ENCODE peak calls at places on chromosomes 12 and 14, in nine cellular contexts. O is transverse colon, N is suprapubic skin, D is H1, L is stomach, B is tibial nerve, H is ovary, X is A549, W is K562. G is an unnamed sample.

GRCh38 chr12:110932048-110932447 is 11.7 kb upstream of the MYL2 start:
- DNase-seq in D (no peak), L (no peak), X (no peak), H (no peak), W (no peak), N (no peak), B (no peak), O (no peak), G (no peak)

GRCh38 chr14:51789631-51790030 is 70.8 kb upstream of the GNG2 start:
- DNase-seq in H (no peak), B (no peak), N (no peak), O (no peak), W (no peak), X (no peak), L (no peak), D (no peak), G (no peak)

GRCh38 chr12:95216704-95217376 is 427 bp downstream of the FGD6 start:
- DNase-seq in H (no peak), L (no peak), D (no peak), O (no peak), B (no peak), X (peak; percentile 35), W (no peak), N (no peak), G (no peak)

GRCh38 chr14:57816568-57817284 is 49.2 kb downstream of the SLC35F4 start:
- DNase-seq in N (no peak), D (no peak), X (no peak), B (no peak), L (no peak), W (no peak), O (no peak), H (no peak), G (no peak)

GRCh38 chr14:51498411-51499227 is 153.1 kb upstream of the FRMD6 start:
- DNase-seq in D (no peak), X (no peak), N (no peak), L (no peak), B (no peak), W (no peak), H (no peak), O (no peak), G (no peak)

GRCh38 chr12:113997365-113997764 is 31.2 kb upstream of the RBM19 start:
- DNase-seq in B (no peak), W (no peak), N (no peak), H (no peak), O (no peak), X (no peak), L (no peak), D (no peak), G (no peak)

GRCh38 chr12:107404981-107405380 is 280.6 kb upstream of the PWP1 start:
- DNase-seq in L (no peak), X (peak; percentile 40), B (no peak), O (peak; percentile 12), W (peak; percentile 27), H (no peak), D (no peak), N (no peak), G (no peak)

GRCh38 chr14:50067723-50068495 is 48.5 kb downstream of the VCPKMT start:
- DNase-seq in W (no peak), X (peak; percentile 40), N (no peak), L (peak; percentile 72), B (no peak), H (no peak), D (no peak), O (peak; percentile 48), G (no peak)

GRCh38 chr14:101503431-101504095 is 57.7 kb upstream of the DIO3 start:
- DNase-seq in W (no peak), H (peak; percentile 12), X (no peak), L (peak; percentile 22), N (peak; percentile 45), O (no peak), B (peak; percentile 10), D (no peak), G (no peak)

GRCh38 chr12:114913871-114914801 is 230.2 kb upstream of the TBX3 start:
- DNase-seq in L (no peak), B (no peak), X (peak; percentile 44), O (no peak), W (no peak), D (no peak), N (no peak), H (no peak), G (no peak)

GRCh38 chr14:102187044-102187443 is 47.3 kb downstream of the WDR20 start:
- DNase-seq in W (no peak), N (no peak), B (no peak), X (peak; percentile 25), D (no peak), O (no peak), H (no peak), L (no peak), G (no peak)

GRCh38 chr12:112126000-112126431 is 656 bp downstream of the TRAFD1 start:
- DNase-seq in L (no peak), H (no peak), X (no peak), B (no peak), W (no peak), N (no peak), O (no peak), D (no peak), G (peak; percentile 21)

GRCh38 chr14:33592298-33592697 is 358.6 kb downstream of the EGLN3 start:
- DNase-seq in L (no peak), X (no peak), D (no peak), B (no peak), H (no peak), N (no peak), W (no peak), O (no peak), G (no peak)

GRCh38 chr14:60651936-60652673 is 2.8 kb upstream of the SIX1 start:
- DNase-seq in O (no peak), L (no peak), W (no peak), D (no peak), X (no peak), H (no peak), N (no peak), B (no peak), G (no peak)

DNA sequence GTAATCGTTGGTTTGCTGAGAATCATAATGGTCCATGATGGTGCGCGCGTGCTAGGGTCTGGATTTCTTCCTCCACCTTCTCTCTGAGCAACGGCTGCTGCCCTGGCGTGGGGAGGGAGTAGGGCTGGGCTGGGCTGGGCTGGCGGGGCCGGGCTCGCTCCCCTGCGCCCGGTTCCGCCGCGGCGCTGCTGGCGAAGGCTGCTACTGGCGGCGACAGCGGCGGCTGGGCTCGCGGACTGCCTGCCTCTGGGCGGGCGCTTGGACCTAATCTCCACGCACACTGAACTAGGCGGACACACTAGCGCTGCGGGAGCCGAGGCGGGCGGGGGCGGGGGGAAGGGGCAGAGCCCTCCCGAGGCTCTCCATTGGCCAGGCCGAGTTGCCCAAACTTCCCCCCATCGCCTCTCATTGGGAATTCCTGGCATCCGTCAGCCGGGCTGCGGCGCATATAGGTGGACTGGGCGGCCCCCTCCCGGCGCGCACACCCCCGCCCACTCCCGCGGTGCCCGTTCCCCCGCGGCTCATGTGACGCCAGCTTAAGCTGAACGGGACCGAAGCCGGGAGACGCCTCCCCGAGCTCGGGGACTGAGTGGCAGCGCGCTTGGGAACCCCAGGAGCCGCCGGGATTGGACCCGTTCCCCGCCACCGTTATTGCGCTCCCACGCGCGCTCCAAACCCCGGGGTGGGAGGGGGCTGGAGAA is at the start of gene ACTN1:
- DNase-seq in L (peak; percentile 94), O (peak; percentile 91), X (peak; percentile 97), W (peak; percentile 84), D (peak; percentile 87), H (peak; percentile 91), N (peak; percentile 94), B (peak; percentile 82), G (peak; percentile 98)
- TF ChIP-seq CTCF in L (no peak), O (no peak), X (no peak), W (no peak), D (no peak), H (no peak), N (no peak), B (no peak), G (no peak)

GRCh38 chr12:108635201-108635996 is 1.7 kb upstream of the SELPLG start:
- DNase-seq in B (no peak), D (no peak), N (peak; percentile 32), X (no peak), O (peak; percentile 71), H (no peak), L (no peak), W (no peak), G (no peak)
- TF ChIP-seq POLR2A in B (no peak), D (no peak), N (no peak), X (no peak), O (peak; percentile 59), H (no peak), L (no peak), W (no peak), G (no peak)

GRCh38 chr14:103943673-103944072 is 1.3 kb upstream of the RD3L start:
- DNase-seq in B (no peak), O (no peak), D (no peak), X (no peak), N (no peak), H (no peak), W (peak; percentile 7), L (no peak), G (no peak)

GRCh38 chr14:103946975-103947374 is 4.6 kb upstream of the RD3L start:
- DNase-seq in D (no peak), O (no peak), N (no peak), B (no peak), W (no peak), L (no peak), X (no peak), H (no peak), G (no peak)

GRCh38 chr14:103941973-103942736 is at the start of gene RD3L:
- DNase-seq in O (no peak), H (no peak), W (no peak), X (no peak), L (no peak), N (no peak), B (no peak), D (no peak), G (no peak)

DNA sequence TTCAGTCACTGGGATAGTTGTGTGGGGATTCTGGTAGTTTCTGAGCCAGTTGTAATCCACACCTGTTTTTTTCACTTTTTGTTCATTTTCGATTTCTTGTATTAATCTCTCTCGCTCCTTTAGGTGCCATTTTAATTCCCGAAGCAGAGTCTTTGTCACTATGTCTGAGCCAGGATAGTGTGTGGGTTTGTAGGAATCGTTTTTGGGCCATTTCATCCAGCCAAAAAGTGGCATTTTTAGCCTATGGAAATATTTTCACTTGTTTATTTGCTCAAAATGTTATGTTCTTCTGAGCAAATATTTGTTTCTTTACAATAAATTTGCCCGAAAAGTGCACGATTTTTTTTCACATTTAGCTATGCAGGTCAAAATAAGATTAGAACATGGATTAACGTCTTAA is 867 bp downstream of the RD3L start:
- DNase-seq in D (no peak), L (no peak), N (no peak), B (no peak), W (no peak), H (no peak), O (no peak), X (no peak), G (no peak)
- TF ChIP-seq EP300 in D (no peak), L (no peak), N (no peak), B (no peak), W (no peak), H (no peak), O (no peak), X (no peak), G (no peak)

DNA sequence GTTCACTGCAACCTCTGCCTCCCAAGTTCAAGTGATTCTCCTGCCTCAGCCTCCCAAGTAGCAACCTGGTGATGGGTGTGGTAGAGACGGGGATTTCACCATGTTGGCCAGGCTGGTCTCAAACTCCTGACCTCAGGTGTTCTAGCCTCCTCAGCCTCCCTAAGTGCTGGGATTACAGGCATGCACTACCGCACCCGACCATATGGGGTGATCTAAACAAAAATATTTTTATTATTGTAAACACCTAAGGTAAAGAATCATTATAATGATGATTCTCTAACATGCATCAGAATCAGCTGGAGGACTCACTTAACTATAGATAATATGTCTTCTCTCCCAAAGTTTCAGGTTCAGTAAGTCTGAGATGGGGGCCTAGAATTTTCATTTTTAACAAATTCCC is 96.2 kb upstream of the ALG10 start:
- DNase-seq in H (no peak), W (no peak), B (no peak), L (no peak), X (no peak), D (no peak), N (no peak), O (no peak), G (no peak)
- TF ChIP-seq CTCF in H (no peak), W (no peak), B (no peak), L (no peak), X (no peak), D (no peak), N (no peak), O (no peak), G (no peak)

G was measured in upper lobe of left lung.